ENCODE peak calls at places on chromosomes 13 and 19, in ten cellular contexts. R, J, N, L, P, A, M, X, T and Q are unnamed samples.

GRCh38 chr19:5074418-5074817 is 105.5 kb downstream of the KDM4B start:
- DNase-seq in R (no peak), J (no peak), N (no peak), L (no peak), P (no peak), A (no peak), M (no peak), X (no peak), T (no peak), Q (no peak)

GRCh38 chr13:111904701-111905608 is 162.0 kb upstream of the SOX1 start:
- DNase-seq in R (no peak), J (no peak), N (peak; percentile 64), L (peak; percentile 13), P (no peak), A (peak; percentile 28), M (no peak), X (no peak), T (no peak), Q (peak; percentile 51)

GRCh38 chr13:104750377-104750776 is 1684.2 kb upstream of the SLC10A2 start:
- DNase-seq in R (no peak), J (no peak), N (no peak), L (no peak), P (no peak), A (no peak), M (no peak), X (no peak), T (no peak), Q (no peak)

GRCh38 chr13:26022538-26023292 is 29.1 kb downstream of the SHISA2 start:
- DNase-seq in R (peak; percentile 85), J (peak; percentile 85), N (no peak), L (no peak), P (peak; percentile 81), A (no peak), M (no peak), X (peak; percentile 68), T (no peak), Q (peak; percentile 87)

GRCh38 chr19:13129384-13129783 is 11.3 kb downstream of the NACC1 start:
- DNase-seq in R (no peak), J (no peak), N (peak; percentile 36), L (no peak), P (no peak), A (no peak), M (no peak), X (no peak), T (no peak), Q (no peak)

GRCh38 chr13:44368599-44369368 is 4.8 kb upstream of the SERP2 start:
- DNase-seq in R (no peak), J (no peak), N (no peak), L (no peak), P (no peak), A (no peak), M (no peak), X (no peak), T (no peak), Q (no peak)

GRCh38 chr19:58084596-58085347 is 13.3 kb downstream of the ZSCAN18 start:
- DNase-seq in R (no peak), J (no peak), N (no peak), L (no peak), P (no peak), A (peak; percentile 21), M (no peak), X (no peak), T (no peak), Q (no peak)

GRCh38 chr19:33375760-33376159 is 2.3 kb downstream of the CEBPG start:
- DNase-seq in R (no peak), J (no peak), N (no peak), L (no peak), P (no peak), A (no peak), M (no peak), X (no peak), T (peak; percentile 69), Q (no peak)

GRCh38 chr13:102812616-102813287 is 13.8 kb downstream of the BIVM start:
- DNase-seq in R (no peak), J (no peak), N (no peak), L (no peak), P (no peak), A (peak; percentile 32), M (no peak), X (no peak), T (no peak), Q (no peak)

GRCh38 chr19:6423499-6424189 is 967 bp downstream of the KHSRP start:
- DNase-seq in R (no peak), J (peak; percentile 65), N (peak; percentile 86), L (no peak), P (no peak), A (peak; percentile 74), M (peak; percentile 57), X (no peak), T (peak; percentile 21), Q (peak; percentile 61)

GRCh38 chr13:85497652-85498051 is 301.6 kb downstream of the SLITRK6 start:
- DNase-seq in R (no peak), J (no peak), N (no peak), L (no peak), P (no peak), A (no peak), M (no peak), X (no peak), T (no peak), Q (no peak)

GRCh38 chr19:41175825-41176734 is 16.9 kb upstream of the CYP2S1 start:
- DNase-seq in R (no peak), J (no peak), N (peak; percentile 97), L (peak; percentile 54), P (no peak), A (peak; percentile 96), M (no peak), X (peak; percentile 62), T (peak; percentile 40), Q (no peak)

GRCh38 chr19:42208612-42209011 is 8.9 kb downstream of the DEDD2 start:
- DNase-seq in R (no peak), J (no peak), N (no peak), L (no peak), P (no peak), A (no peak), M (no peak), X (no peak), T (no peak), Q (no peak)

GRCh38 chr13:104534847-104535246 is 1468.6 kb upstream of the SLC10A2 start:
- DNase-seq in R (no peak), J (no peak), N (peak; percentile 70), L (no peak), P (no peak), A (peak; percentile 76), M (no peak), X (no peak), T (no peak), Q (no peak)

GRCh38 chr19:3721131-3721899 is 13.1 kb downstream of the TJP3 start:
- DNase-seq in R (peak; percentile 89), J (peak; percentile 98), N (peak; percentile 99), L (peak; percentile 83), P (peak; percentile 74), A (peak; percentile 98), M (peak; percentile 61), X (peak; percentile 46), T (peak; percentile 56), Q (no peak)

GRCh38 chr13:51249767-51250741 is 27.9 kb downstream of the FAM124A start:
- DNase-seq in R (no peak), J (peak; percentile 65), N (peak; percentile 39), L (no peak), P (no peak), A (peak; percentile 44), M (peak; percentile 10), X (no peak), T (no peak), Q (no peak)

GRCh38 chr13:52739468-52740071 is at the start of gene CNMD:
- DNase-seq in R (no peak), J (no peak), N (peak; percentile 76), L (no peak), P (no peak), A (peak; percentile 73), M (no peak), X (no peak), T (no peak), Q (no peak)

GRCh38 chr13:80339841-80340642 is 884 bp downstream of the SPRY2 start:
- DNase-seq in R (peak; percentile 83), J (peak; percentile 60), N (peak; percentile 71), L (peak; percentile 66), P (peak; percentile 55), A (peak; percentile 31), M (peak; percentile 49), X (peak; percentile 58), T (peak; percentile 28), Q (peak; percentile 64)

GRCh38 chr13:98835156-98835555 is 82.7 kb upstream of the SLC15A1 start:
- DNase-seq in R (no peak), J (peak; percentile 41), N (no peak), L (no peak), P (no peak), A (no peak), M (no peak), X (no peak), T (no peak), Q (no peak)
- H3K4me1 ChIP-seq in R (no peaks in the 10 kb centered on the region), J (peaks cover 6% of the 10 kb centered on the region), N (no peaks in the 10 kb centered on the region), L (no peaks in the 10 kb centered on the region), P (peaks cover 4% of the 10 kb centered on the region), A (peaks cover 16% of the 10 kb centered on the region), M (no peaks in the 10 kb centered on the region), X (no peaks in the 10 kb centered on the region), T (no peaks in the 10 kb centered on the region), Q (no peaks in the 10 kb centered on the region)

GRCh38 chr19:46727757-46728156 is 10.8 kb upstream of the PRKD2 start:
- DNase-seq in R (peak; percentile 41), J (no peak), N (no peak), L (no peak), P (no peak), A (no peak), M (no peak), X (no peak), T (no peak), Q (no peak)
- H3K27ac ChIP-seq in R (peak overlapping the region; percentile 87), J (no peak overlapping the region), N (no peak overlapping the region), L (peak overlapping the region; percentile 6), P (peak overlapping the region; percentile 54), A (no peak overlapping the region), M (peak overlapping the region; percentile 67), X (no peak overlapping the region), T (peak overlapping the region; percentile 69), Q (no peak overlapping the region)

DNA sequence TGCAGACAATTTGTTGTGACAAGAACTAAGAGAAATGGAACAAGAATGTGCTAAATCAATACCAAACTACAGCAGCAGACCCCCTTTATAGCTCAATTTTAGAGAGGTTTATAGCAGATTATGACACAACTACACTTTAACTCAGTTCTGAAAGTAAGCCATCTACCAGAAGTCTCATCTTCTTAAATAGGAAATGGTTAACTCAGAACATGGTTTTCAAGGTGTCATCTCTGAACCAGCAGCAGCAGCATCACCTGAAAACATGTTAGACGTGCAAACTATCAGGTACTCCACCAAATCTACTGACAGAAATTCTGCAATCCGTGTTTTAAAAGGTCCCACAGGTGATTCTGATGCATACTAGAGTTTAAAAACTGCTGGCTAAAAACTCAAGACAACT is 6.8 kb downstream of the LHFPL6 start:
- DNase-seq in R (no peak), J (no peak), N (no peak), L (no peak), P (no peak), A (no peak), M (no peak), X (no peak), T (no peak), Q (no peak)
- H3K4me1 ChIP-seq in R (peaks cover 47% of the 10 kb centered on the region), J (peaks cover 10% of the 10 kb centered on the region), N (peaks cover 4% of the 10 kb centered on the region), L (peaks cover 15% of the 10 kb centered on the region), P (peaks cover 3% of the 10 kb centered on the region), A (no peaks in the 10 kb centered on the region), M (peaks cover 16% of the 10 kb centered on the region), X (no peaks in the 10 kb centered on the region), T (no peaks in the 10 kb centered on the region), Q (no peaks in the 10 kb centered on the region)

DNA sequence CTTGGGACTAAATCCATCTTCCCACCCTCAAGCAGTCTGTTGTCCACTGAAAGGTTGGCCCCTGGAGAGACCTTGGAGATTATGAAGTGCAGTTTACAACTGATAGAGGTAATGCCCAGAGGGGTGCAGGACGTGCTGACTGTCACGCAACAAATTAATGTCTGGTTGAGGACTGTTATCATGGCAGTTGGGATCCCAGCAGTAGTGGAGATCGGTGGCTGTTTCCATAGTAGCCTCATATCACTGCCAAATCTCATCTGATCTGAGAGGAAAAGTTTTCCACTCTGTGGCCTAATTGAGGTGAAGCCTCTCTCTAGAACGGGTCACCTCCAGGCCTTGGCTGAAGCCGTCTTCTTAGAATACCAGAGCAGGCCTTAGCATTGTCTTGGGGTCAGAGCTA is 4.1 kb downstream of the TECR start:
- DNase-seq in R (no peak), J (peak; percentile 56), N (no peak), L (no peak), P (no peak), A (no peak), M (no peak), X (no peak), T (no peak), Q (no peak)
- H3K27ac ChIP-seq in R (peak overlapping the region; percentile 79), J (peak overlapping the region; percentile 56), N (no peak overlapping the region), L (no peak overlapping the region), P (no peak overlapping the region), A (no peak overlapping the region), M (no peak overlapping the region), X (no peak overlapping the region), T (no peak overlapping the region), Q (peak overlapping the region; percentile 49)